ENCODE peak calls at places on chromosomes 3 and 15, in seven cellular contexts. B is MV-4-11, Q is activated T-cell treated with anti-CD3 and anti-CD28 coated beads for 1 hour, N is EH, H is NCI-H82, U is neuronal stem cell, W is RPMI7951. I is an unnamed sample.
A peak's percentile ranks its signal among the peaks of the same experiment; 100 is the strongest.

GRCh38 chr3:46892285-46893145 is 15.0 kb downstream of the PTH1R start:
- DNase-seq in B (peak; percentile 76), Q (no peak), N (peak; percentile 86), H (peak; percentile 21), U (peak; percentile 69), W (peak; percentile 73), I (peak; percentile 90)

GRCh38 chr3:14980689-14981088 is 33.3 kb downstream of the NR2C2 start:
- DNase-seq in B (peak; percentile 63), Q (no peak), N (no peak), H (no peak), U (no peak), W (no peak), I (no peak)

GRCh38 chr3:42118762-42119361 is 27.7 kb downstream of the TRAK1 start:
- DNase-seq in B (no peak), Q (no peak), N (peak; percentile 50), H (peak; percentile 65), U (peak; percentile 18), W (peak; percentile 43), I (no peak)

GRCh38 chr15:40081691-40082194 is 26.9 kb downstream of the BMF start:
- DNase-seq in B (no peak), Q (no peak), N (peak; percentile 61), H (peak; percentile 90), U (peak; percentile 84), W (peak; percentile 94), I (no peak)

GRCh38 chr3:133980035-133980434 is 49.7 kb downstream of the SLCO2A1 start:
- DNase-seq in B (no peak), Q (no peak), N (no peak), H (no peak), U (no peak), W (no peak), I (no peak)

GRCh38 chr3:69425249-69425648 is 39.4 kb upstream of the FRMD4B start:
- DNase-seq in B (peak; percentile 16), Q (no peak), N (peak; percentile 48), H (peak; percentile 71), U (no peak), W (peak; percentile 35), I (no peak)

GRCh38 chr3:42499478-42499871 is 3.0 kb upstream of the VIPR1 start:
- DNase-seq in B (no peak), Q (no peak), N (no peak), H (no peak), U (no peak), W (no peak), I (no peak)

GRCh38 chr15:74830868-74831267 is 4.4 kb downstream of the CPLX3 start:
- DNase-seq in B (no peak), Q (no peak), N (no peak), H (no peak), U (no peak), W (no peak), I (peak; percentile 78)

GRCh38 chr3:158711886-158712285 is 20.4 kb downstream of the RARRES1 start:
- DNase-seq in B (no peak), Q (no peak), N (peak; percentile 92), H (no peak), U (no peak), W (peak; percentile 91), I (no peak)

GRCh38 chr3:129857899-129858298 is 35.6 kb downstream of the TMCC1 start:
- DNase-seq in B (no peak), Q (no peak), N (no peak), H (no peak), U (no peak), W (no peak), I (no peak)

GRCh38 chr3:65018801-65019200 is 331.0 kb upstream of the ADAMTS9 start:
- DNase-seq in B (no peak), Q (no peak), N (no peak), H (no peak), U (no peak), W (no peak), I (no peak)

GRCh38 chr3:23913873-23914743 is 2.7 kb downstream of the NKIRAS1 start:
- DNase-seq in B (no peak), Q (no peak), N (no peak), H (no peak), U (no peak), W (no peak), I (no peak)

GRCh38 chr15:51093865-51094605 is 671 bp downstream of the TNFAIP8L3 start:
- DNase-seq in B (no peak), Q (no peak), N (peak; percentile 11), H (peak; percentile 27), U (no peak), W (no peak), I (no peak)

GRCh38 chr15:66661432-66662096 is 40.5 kb upstream of the SMAD6 start:
- DNase-seq in B (no peak), Q (no peak), N (no peak), H (no peak), U (no peak), W (no peak), I (no peak)

GRCh38 chr3:55488398-55489055 is 1.4 kb upstream of the WNT5A start:
- DNase-seq in B (no peak), Q (no peak), N (peak; percentile 92), H (peak; percentile 34), U (peak; percentile 63), W (peak; percentile 95), I (peak; percentile 59)

GRCh38 chr15:27353837-27354236 is 382.9 kb downstream of the GABRG3 start:
- DNase-seq in B (no peak), Q (no peak), N (no peak), H (peak; percentile 52), U (no peak), W (no peak), I (no peak)

GRCh38 chr3:196138464-196138863 is 56.6 kb upstream of the TFRC start:
- DNase-seq in B (no peak), Q (no peak), N (no peak), H (no peak), U (no peak), W (no peak), I (no peak)

GRCh38 chr15:101348643-101349496 is 53.8 kb upstream of the SNRPA1 start:
- DNase-seq in B (no peak), Q (no peak), N (no peak), H (no peak), U (no peak), W (no peak), I (no peak)

GRCh38 chr3:79729096-79729495 is 38.7 kb downstream of the ROBO1 start:
- DNase-seq in B (no peak), Q (no peak), N (no peak), H (peak; percentile 0), U (no peak), W (peak; percentile 3), I (no peak)

GRCh38 chr3:46027736-46028397 is 584 bp upstream of the XCR1 start:
- DNase-seq in B (peak; percentile 27), Q (no peak), N (peak; percentile 9), H (no peak), U (no peak), W (peak; percentile 24), I (no peak)